ENCODE peak calls at places on chromosomes 7 and 10, in nine cellular contexts. J is fibroblast of mammary gland; G is A549; V is nephron progenitor cell; D is mucosa of gallbladder; U is T-helper 1 cell; T is PC-3; R is uterus; C is CD4-positive, alpha-beta memory T cell. E is an unnamed sample.

GRCh38 chr10:1047937-1048336 is 982 bp downstream of the IDI1 start:
- DNase-seq in J (no peak), G (no peak), V (peak; percentile 31), D (no peak), U (no peak), T (no peak), R (no peak), C (no peak), E (peak; percentile 54)

GRCh38 chr10:30098624-30099023 is 39.2 kb upstream of the JCAD start:
- DNase-seq in J (peak; percentile 92), G (no peak), V (no peak), D (no peak), U (no peak), T (peak; percentile 93), R (no peak), C (no peak), E (no peak)

GRCh38 chr7:128405345-128406146 is 4.2 kb downstream of the IMPDH1 start:
- DNase-seq in J (peak; percentile 15), G (no peak), V (peak; percentile 75), D (no peak), U (peak; percentile 51), T (peak; percentile 43), R (no peak), C (peak; percentile 58), E (peak; percentile 64)

GRCh38 chr10:109866168-109866994 is 56.9 kb downstream of the XPNPEP1 start:
- DNase-seq in J (peak; percentile 11), G (no peak), V (no peak), D (no peak), U (no peak), T (peak; percentile 9), R (no peak), C (no peak), E (peak; percentile 20)

GRCh38 chr10:93410697-93411348 is 71.3 kb downstream of the MYOF start:
- DNase-seq in J (no peak), G (no peak), V (no peak), D (no peak), U (no peak), T (no peak), R (no peak), C (no peak), E (no peak)

GRCh38 chr10:25753776-25754175 is 180.3 kb upstream of the MYO3A start:
- DNase-seq in J (peak; percentile 36), G (no peak), V (no peak), D (no peak), U (no peak), T (no peak), R (no peak), C (no peak), E (no peak)

GRCh38 chr10:122459586-122460273 is 1.6 kb upstream of the HTRA1 start:
- DNase-seq in J (peak; percentile 79), G (no peak), V (no peak), D (no peak), U (no peak), T (no peak), R (no peak), C (no peak), E (no peak)

GRCh38 chr7:106871793-106872571 is 6.9 kb downstream of the PIK3CG start:
- DNase-seq in J (no peak), G (no peak), V (no peak), D (no peak), U (no peak), T (no peak), R (no peak), C (no peak), E (no peak)

GRCh38 chr10:91367127-91367531 is 43.0 kb upstream of the HECTD2 start:
- DNase-seq in J (peak; percentile 30), G (no peak), V (no peak), D (no peak), U (no peak), T (no peak), R (no peak), C (no peak), E (no peak)

GRCh38 chr7:3152714-3153113 is 109.0 kb upstream of the CARD11 start:
- DNase-seq in J (no peak), G (no peak), V (no peak), D (no peak), U (no peak), T (no peak), R (no peak), C (no peak), E (no peak)

GRCh38 chr10:122154733-122155366 is 116.2 kb upstream of the BTBD16 start:
- DNase-seq in J (peak; percentile 74), G (no peak), V (no peak), D (no peak), U (no peak), T (no peak), R (peak; percentile 43), C (no peak), E (no peak)

GRCh38 chr7:107213193-107213788 is 44.5 kb downstream of the HBP1 start:
- DNase-seq in J (no peak), G (no peak), V (no peak), D (no peak), U (no peak), T (no peak), R (no peak), C (no peak), E (no peak)

GRCh38 chr10:35876248-35876647 is 234.2 kb upstream of the FZD8 start:
- DNase-seq in J (peak; percentile 17), G (peak; percentile 10), V (no peak), D (no peak), U (no peak), T (peak; percentile 67), R (no peak), C (no peak), E (no peak)

GRCh38 chr10:117165557-117166419 is 27.7 kb upstream of the VAX1 start:
- DNase-seq in J (peak; percentile 49), G (peak; percentile 92), V (peak; percentile 80), D (no peak), U (no peak), T (peak; percentile 63), R (no peak), C (no peak), E (no peak)

GRCh38 chr7:3436746-3437145 is 135.7 kb downstream of the SDK1 start:
- DNase-seq in J (peak; percentile 36), G (peak; percentile 29), V (no peak), D (no peak), U (no peak), T (peak; percentile 79), R (no peak), C (no peak), E (no peak)

GRCh38 chr10:103244663-103245271 is 920 bp upstream of the RPEL1 start:
- DNase-seq in J (peak; percentile 85), G (peak; percentile 94), V (peak; percentile 68), D (peak; percentile 78), U (peak; percentile 9), T (peak; percentile 82), R (peak; percentile 69), C (peak; percentile 48), E (peak; percentile 82)

GRCh38 chr7:92888-93672 is 99.3 kb upstream of the FAM20C start:
- DNase-seq in J (no peak), G (no peak), V (no peak), D (no peak), U (no peak), T (no peak), R (no peak), C (no peak), E (no peak)

GRCh38 chr7:47611045-47611511 is 29.2 kb upstream of the TNS3 start:
- DNase-seq in J (no peak), G (no peak), V (no peak), D (peak; percentile 53), U (no peak), T (no peak), R (no peak), C (no peak), E (peak; percentile 88)

GRCh38 chr7:108004220-108005142 is 1.5 kb upstream of the LAMB1 start:
- DNase-seq in J (peak; percentile 61), G (peak; percentile 81), V (peak; percentile 20), D (peak; percentile 69), U (no peak), T (peak; percentile 55), R (peak; percentile 46), C (no peak), E (peak; percentile 59)

GRCh38 chr10:111079781-111080180 is 3.0 kb downstream of the ADRA2A start:
- DNase-seq in J (no peak), G (no peak), V (no peak), D (peak; percentile 3), U (no peak), T (no peak), R (no peak), C (no peak), E (no peak)

GRCh38 chr10:69643779-69644657 is 14.0 kb downstream of the FAM241B start:
- DNase-seq in J (no peak), G (no peak), V (no peak), D (no peak), U (no peak), T (no peak), R (no peak), C (no peak), E (no peak)

GRCh38 chr7:88361357-88361756 is 54.7 kb upstream of the STEAP4 start:
- DNase-seq in J (no peak), G (no peak), V (peak; percentile 50), D (no peak), U (no peak), T (no peak), R (no peak), C (no peak), E (no peak)

GRCh38 chr10:37860494-37861190 is 3.2 kb upstream of the ZNF248 start:
- DNase-seq in J (peak; percentile 88), G (no peak), V (no peak), D (no peak), U (no peak), T (peak; percentile 100), R (peak; percentile 27), C (no peak), E (peak; percentile 19)

GRCh38 chr7:30800785-30801252 is 29.6 kb downstream of the MINDY4 start:
- DNase-seq in J (peak; percentile 87), G (peak; percentile 79), V (peak; percentile 49), D (peak; percentile 72), U (no peak), T (peak; percentile 80), R (peak; percentile 73), C (peak; percentile 20), E (peak; percentile 61)

GRCh38 chr7:120370954-120371353 is 98.0 kb downstream of the KCND2 start:
- DNase-seq in J (no peak), G (no peak), V (no peak), D (no peak), U (no peak), T (no peak), R (no peak), C (no peak), E (no peak)

GRCh38 chr7:5701085-5701914 is 80.2 kb downstream of the RNF216 start:
- DNase-seq in J (peak; percentile 29), G (no peak), V (no peak), D (no peak), U (no peak), T (no peak), R (no peak), C (peak; percentile 38), E (no peak)

GRCh38 chr10:391304-391703 is 256.0 kb downstream of the ZMYND11 start:
- DNase-seq in J (no peak), G (no peak), V (no peak), D (no peak), U (no peak), T (no peak), R (no peak), C (no peak), E (no peak)